ENCODE peak calls at places on chromosomes 7 and 10, in eight cellular contexts. Y, T, N, K, H, Z, A and I are unnamed samples.

GRCh38 chr10:28878236-28878970 is 201.1 kb downstream of the BAMBI start:
- DNase-seq in Y (no peak), T (no peak), N (no peak), K (no peak), H (no peak), Z (no peak), A (no peak), I (no peak)

GRCh38 chr10:76509501-76509900 is 1078.1 kb downstream of the LRMDA start:
- DNase-seq in Y (no peak), T (no peak), N (peak), K (no peak), H (no peak), Z (no peak), A (peak), I (no peak)

GRCh38 chr7:15607541-15608210 is 45.9 kb upstream of the AGMO start:
- DNase-seq in Y (no peak), T (peak), N (peak), K (no peak), H (no peak), Z (no peak), A (peak), I (no peak)

GRCh38 chr7:40680657-40681056 is 545.9 kb downstream of the SUGCT start:
- DNase-seq in Y (no peak), T (peak), N (peak), K (no peak), H (peak), Z (no peak), A (peak), I (no peak)

GRCh38 chr7:84088669-84089278 is 105.8 kb downstream of the SEMA3A start:
- DNase-seq in Y (no peak), T (no peak), N (no peak), K (no peak), H (no peak), Z (no peak), A (no peak), I (no peak)

GRCh38 chr10:33291053-33291592 is 43.3 kb downstream of the NRP1 start:
- DNase-seq in Y (no peak), T (peak), N (peak), K (no peak), H (no peak), Z (no peak), A (peak), I (no peak)

GRCh38 chr10:5551531-5552375 is 27.0 kb downstream of the CALML3 start:
- DNase-seq in Y (no peak), T (no peak), N (no peak), K (peak), H (peak), Z (peak), A (no peak), I (no peak)

GRCh38 chr10:588246-589165 is 101.0 kb downstream of the DIP2C start:
- DNase-seq in Y (no peak), T (peak), N (peak), K (no peak), H (no peak), Z (peak), A (peak), I (no peak)

GRCh38 chr7:30452278-30452930 is 26.2 kb downstream of the NOD1 start:
- DNase-seq in Y (no peak), T (no peak), N (no peak), K (no peak), H (no peak), Z (no peak), A (no peak), I (no peak)

GRCh38 chr7:27430115-27430514 is 187.5 kb downstream of the EVX1 start:
- DNase-seq in Y (no peak), T (no peak), N (no peak), K (no peak), H (no peak), Z (no peak), A (no peak), I (no peak)

GRCh38 chr10:127414024-127414423 is 135.1 kb upstream of the NPS start:
- DNase-seq in Y (no peak), T (no peak), N (no peak), K (no peak), H (no peak), Z (no peak), A (no peak), I (no peak)

GRCh38 chr10:92123031-92123450 is 167.8 kb downstream of the CPEB3 start:
- DNase-seq in Y (no peak), T (no peak), N (no peak), K (no peak), H (no peak), Z (no peak), A (peak), I (no peak)

GRCh38 chr7:99275496-99275895 is 2.9 kb downstream of the MYH16 start:
- DNase-seq in Y (no peak), T (no peak), N (no peak), K (no peak), H (no peak), Z (no peak), A (no peak), I (no peak)

GRCh38 chr10:70541738-70542564 is 60.6 kb downstream of the PRF1 start:
- DNase-seq in Y (no peak), T (no peak), N (no peak), K (no peak), H (no peak), Z (no peak), A (no peak), I (no peak)

GRCh38 chr7:26397326-26397725 is 105.7 kb downstream of the SNX10 start:
- DNase-seq in Y (no peak), T (no peak), N (no peak), K (no peak), H (no peak), Z (no peak), A (no peak), I (no peak)

GRCh38 chr7:104106106-104106505 is 101.7 kb downstream of the ORC5 start:
- DNase-seq in Y (no peak), T (peak), N (peak), K (no peak), H (no peak), Z (no peak), A (peak), I (no peak)

GRCh38 chr7:45020915-45021314 is 20.9 kb downstream of the CCM2 start:
- DNase-seq in Y (no peak), T (no peak), N (no peak), K (no peak), H (no peak), Z (no peak), A (no peak), I (no peak)

GRCh38 chr7:984361-985126 is 1.6 kb downstream of the CYP2W1 start:
- DNase-seq in Y (no peak), T (no peak), N (no peak), K (no peak), H (no peak), Z (no peak), A (no peak), I (no peak)

GRCh38 chr10:32210306-32211045 is 136.5 kb downstream of the EPC1 start:
- DNase-seq in Y (no peak), T (peak), N (peak), K (peak), H (no peak), Z (no peak), A (peak), I (no peak)

GRCh38 chr7:142441074-142441403 is 183.2 kb upstream of the PRSS58 start:
- DNase-seq in Y (no peak), T (no peak), N (no peak), K (no peak), H (no peak), Z (no peak), A (no peak), I (no peak)

GRCh38 chr10:72567884-72568283 is 58.0 kb downstream of the MICU1 start:
- DNase-seq in Y (no peak), T (peak), N (no peak), K (peak), H (peak), Z (no peak), A (peak), I (no peak)

GRCh38 chr10:128087884-128088695 is 38.1 kb downstream of the MKI67 start:
- DNase-seq in Y (no peak), T (no peak), N (no peak), K (no peak), H (no peak), Z (no peak), A (no peak), I (no peak)

GRCh38 chr10:68212721-68213352 is 19.1 kb downstream of the ATOH7 start:
- DNase-seq in Y (no peak), T (peak), N (peak), K (peak), H (peak), Z (no peak), A (peak), I (no peak)

GRCh38 chr10:11159543-11160215 is 142.0 kb downstream of the CELF2 start:
- DNase-seq in Y (no peak), T (peak), N (no peak), K (no peak), H (no peak), Z (no peak), A (no peak), I (no peak)

GRCh38 chr7:82050134-82050533 is 280.3 kb upstream of the HGF start:
- DNase-seq in Y (no peak), T (peak), N (peak), K (no peak), H (no peak), Z (no peak), A (peak), I (no peak)

GRCh38 chr7:11228515-11228914 is 254.8 kb downstream of the PHF14 start:
- DNase-seq in Y (no peak), T (peak), N (peak), K (no peak), H (no peak), Z (peak), A (peak), I (no peak)

GRCh38 chr10:89916481-89916880 is 215.1 kb downstream of the KIF20B start:
- DNase-seq in Y (no peak), T (peak), N (no peak), K (no peak), H (no peak), Z (no peak), A (peak), I (no peak)

GRCh38 chr10:70797840-70798239 is 12.7 kb upstream of the TBATA start:
- DNase-seq in Y (no peak), T (no peak), N (no peak), K (no peak), H (no peak), Z (no peak), A (no peak), I (no peak)

GRCh38 chr10:124820121-124820520 is 18.5 kb downstream of the ABRAXAS2 start:
- DNase-seq in Y (no peak), T (no peak), N (no peak), K (no peak), H (no peak), Z (no peak), A (no peak), I (no peak)

GRCh38 chr10:11560076-11560709 is 51.3 kb downstream of the USP6NL start:
- DNase-seq in Y (no peak), T (peak), N (no peak), K (peak), H (peak), Z (no peak), A (peak), I (no peak)

GRCh38 chr7:20514364-20514763 is 101.1 kb upstream of the ABCB5 start:
- DNase-seq in Y (no peak), T (no peak), N (peak), K (no peak), H (no peak), Z (peak), A (peak), I (no peak)

GRCh38 chr10:114663631-114664030 is 5.6 kb upstream of the ABLIM1 start:
- DNase-seq in Y (no peak), T (no peak), N (no peak), K (no peak), H (no peak), Z (no peak), A (no peak), I (no peak)

GRCh38 chr10:126618466-126618865 is 52.0 kb downstream of the C10orf90 start:
- DNase-seq in Y (no peak), T (no peak), N (no peak), K (no peak), H (no peak), Z (no peak), A (no peak), I (no peak)

GRCh38 chr10:13784067-13784466 is 197.3 kb downstream of the PRPF18 start:
- DNase-seq in Y (no peak), T (peak), N (no peak), K (peak), H (peak), Z (no peak), A (no peak), I (no peak)

GRCh38 chr7:100127866-100128601 is 1.3 kb downstream of the MBLAC1 start:
- DNase-seq in Y (no peak), T (peak), N (no peak), K (peak), H (peak), Z (no peak), A (peak), I (no peak)

DNA sequence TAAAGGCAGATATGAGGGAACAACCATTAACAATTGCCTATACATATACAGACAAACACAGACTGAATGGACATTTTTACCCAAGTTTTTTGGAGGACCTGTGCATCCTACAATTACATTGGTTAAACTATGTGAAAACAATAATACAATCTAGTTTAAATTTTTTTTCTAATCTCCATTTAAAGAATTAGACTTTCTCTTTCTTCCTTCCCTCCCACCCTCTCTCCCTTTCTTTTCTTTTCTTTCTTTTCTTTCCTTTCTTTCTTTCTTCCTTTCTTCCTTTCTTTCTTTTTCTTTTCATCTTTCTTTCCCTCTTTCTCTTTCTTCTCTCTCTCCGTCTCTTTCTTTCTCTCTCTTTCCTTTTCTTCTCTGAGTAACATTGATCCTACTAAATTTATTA is 183.7 kb downstream of the HDAC9 start:
- DNase-seq in Y (no peak), T (no peak), N (no peak), K (no peak), H (no peak), Z (no peak), A (no peak), I (no peak)
- TF ChIP-seq CTCF in Y (no peak), T (no peak), N (no peak), K (no peak), H (no peak), Z (no peak), A (no peak), I (no peak)

GRCh38 chr10:99913831-99914235 is 95.9 kb downstream of the DNMBP start:
- DNase-seq in Y (no peak), T (no peak), N (no peak), K (no peak), H (no peak), Z (no peak), A (no peak), I (peak)
- TF ChIP-seq CTCF in Y (no peak), T (no peak), N (no peak), K (no peak), H (no peak), Z (no peak), A (no peak), I (peak)

GRCh38 chr10:4397337-4397736 is 428.7 kb upstream of the AKR1E2 start:
- DNase-seq in Y (no peak), T (no peak), N (no peak), K (no peak), H (no peak), Z (no peak), A (no peak), I (no peak)

GRCh38 chr10:4399571-4399970 is 426.4 kb upstream of the AKR1E2 start:
- DNase-seq in Y (no peak), T (peak), N (peak), K (no peak), H (no peak), Z (no peak), A (peak), I (no peak)

GRCh38 chr10:4395731-4396130 is 430.3 kb upstream of the AKR1E2 start:
- DNase-seq in Y (no peak), T (no peak), N (no peak), K (no peak), H (no peak), Z (no peak), A (no peak), I (no peak)

GRCh38 chr10:4396401-4397283 is 429.4 kb upstream of the AKR1E2 start:
- DNase-seq in Y (no peak), T (no peak), N (no peak), K (no peak), H (no peak), Z (no peak), A (no peak), I (no peak)

GRCh38 chr10:4398602-4399001 is 427.4 kb upstream of the AKR1E2 start:
- DNase-seq in Y (no peak), T (no peak), N (no peak), K (no peak), H (no peak), Z (no peak), A (no peak), I (no peak)
- TF ChIP-seq CTCF in Y (no peak), T (no peak), N (no peak), K (no peak), H (no peak), Z (no peak), A (no peak), I (no peak)

GRCh38 chr10:62093863-62094291 is 174.8 kb downstream of the RTKN2 start:
- DNase-seq in Y (no peak), T (peak), N (peak), K (no peak), H (no peak), Z (no peak), A (peak), I (no peak)
- TF ChIP-seq CTCF in Y (no peak), T (no peak), N (no peak), K (no peak), H (no peak), Z (no peak), A (no peak), I (no peak)

GRCh38 chr7:87330942-87331341 is 14.5 kb upstream of the CROT start:
- DNase-seq in Y (no peak), T (no peak), N (no peak), K (no peak), H (no peak), Z (no peak), A (no peak), I (no peak)

GRCh38 chr7:87330316-87330715 is 15.1 kb upstream of the CROT start:
- DNase-seq in Y (no peak), T (no peak), N (no peak), K (no peak), H (no peak), Z (no peak), A (no peak), I (no peak)

GRCh38 chr7:87328281-87328680 is 17.2 kb upstream of the CROT start:
- DNase-seq in Y (no peak), T (peak), N (peak), K (no peak), H (no peak), Z (no peak), A (peak), I (no peak)

GRCh38 chr7:87331687-87332256 is 13.7 kb upstream of the CROT start:
- DNase-seq in Y (no peak), T (no peak), N (no peak), K (no peak), H (no peak), Z (no peak), A (no peak), I (no peak)

GRCh38 chr7:87325576-87326370 is 19.7 kb upstream of the CROT start:
- DNase-seq in Y (no peak), T (no peak), N (no peak), K (no peak), H (no peak), Z (no peak), A (no peak), I (no peak)
- TF ChIP-seq CTCF in Y (no peak), T (no peak), N (no peak), K (no peak), H (no peak), Z (no peak), A (no peak), I (no peak)